ENCODE peak calls at places on chromosome 5, in six cellular contexts. Y is activated gamma-delta T cell, V is adrenal gland, Q is cardiac muscle cell, P is frontal cortex, R is sciatic nerve. O is an unnamed sample.

GRCh38 chr5:24510523-24510988 is 134.2 kb downstream of the CDH10 start:
- DNase-seq in Y (no peak), V (no peak), Q (no peak), P (no peak), R (no peak), O (no peak)

GRCh38 chr5:135497971-135498661 is 37.6 kb downstream of the NEUROG1 start:
- DNase-seq in Y (no peak), V (no peak), Q (no peak), P (no peak), R (no peak), O (no peak)

GRCh38 chr5:15734058-15734457 is 234.1 kb downstream of the FBXL7 start:
- DNase-seq in Y (no peak), V (peak; percentile 31), Q (peak; percentile 13), P (no peak), R (no peak), O (no peak)

GRCh38 chr5:78527054-78527884 is 121.3 kb downstream of the LHFPL2 start:
- DNase-seq in Y (no peak), V (peak; percentile 74), Q (peak; percentile 60), P (no peak), R (no peak), O (no peak)

GRCh38 chr5:82387041-82387818 is 109.1 kb upstream of the RPS23 start:
- DNase-seq in Y (no peak), V (peak; percentile 89), Q (no peak), P (no peak), R (no peak), O (no peak)

GRCh38 chr5:153523831-153524230 is 33.4 kb downstream of the GRIA1 start:
- DNase-seq in Y (no peak), V (peak; percentile 74), Q (no peak), P (no peak), R (no peak), O (no peak)

GRCh38 chr5:50292735-50293394 is 148.2 kb downstream of the EMB start:
- DNase-seq in Y (no peak), V (no peak), Q (no peak), P (no peak), R (no peak), O (no peak)

GRCh38 chr5:69136296-69136695 is 30.7 kb upstream of the CCNB1 start:
- DNase-seq in Y (no peak), V (no peak), Q (no peak), P (no peak), R (no peak), O (no peak)

GRCh38 chr5:82164109-82164956 is 113.8 kb downstream of the RPS23 start:
- DNase-seq in Y (no peak), V (no peak), Q (no peak), P (no peak), R (no peak), O (no peak)

O was measured in amygdala.